ENCODE peak calls at places on chromosomes 4 and X, in four cellular contexts. T, Q, B and J are unnamed samples.
A peak's percentile ranks its signal among the peaks of the same experiment; 100 is the strongest.

GRCh38 chr4:109801895-109802319 is at the start of gene CFI:
- DNase-seq in T (peak; percentile 21), Q (no peak), B (peak; percentile 95), J (no peak)

GRCh38 chrX:119997570-119997969 is 54.0 kb upstream of the NKAP start:
- DNase-seq in T (no peak), Q (no peak), B (no peak), J (no peak)

GRCh38 chr4:181140037-181140603 is 1103.1 kb upstream of the TENM3 start:
- DNase-seq in T (no peak), Q (no peak), B (no peak), J (peak; percentile 13)

GRCh38 chr4:37365888-37366287 is 121.3 kb downstream of the NWD2 start:
- DNase-seq in T (peak; percentile 35), Q (no peak), B (no peak), J (no peak)

GRCh38 chr4:5572114-5572513 is 136.2 kb downstream of the EVC2 start:
- DNase-seq in T (no peak), Q (no peak), B (no peak), J (no peak)

GRCh38 chr4:79682161-79682560 is 274.1 kb upstream of the GK2 start:
- DNase-seq in T (no peak), Q (no peak), B (no peak), J (no peak)

GRCh38 chr4:117971406-117971805 is 62.9 kb upstream of the NDST3 start:
- DNase-seq in T (no peak), Q (no peak), B (no peak), J (no peak)

GRCh38 chr4:56410247-56410646 is 23.0 kb upstream of the AASDH start:
- DNase-seq in T (peak; percentile 47), Q (no peak), B (peak; percentile 72), J (peak; percentile 59)

GRCh38 chr4:36303430-36304137 is 22.2 kb downstream of the DTHD1 start:
- DNase-seq in T (no peak), Q (no peak), B (no peak), J (no peak)

GRCh38 chrX:105190252-105190853 is 30.1 kb downstream of the TEX13A start:
- DNase-seq in T (peak; percentile 26), Q (no peak), B (no peak), J (peak; percentile 27)

GRCh38 chr4:27692098-27692679 is 831.5 kb downstream of the STIM2 start:
- DNase-seq in T (peak; percentile 5), Q (no peak), B (peak; percentile 28), J (peak; percentile 23)

GRCh38 chr4:39458505-39459300 is at the start of the genes LIAS and RPL9:
- DNase-seq in T (peak; percentile 99), Q (peak; percentile 99), B (peak; percentile 96), J (peak; percentile 85)

GRCh38 chr4:7206385-7206784 is 14.0 kb downstream of the SORCS2 start:
- DNase-seq in T (peak; percentile 27), Q (no peak), B (no peak), J (no peak)

GRCh38 chrX:14851526-14851925 is 21.3 kb downstream of the FANCB start:
- DNase-seq in T (no peak), Q (no peak), B (no peak), J (no peak)

GRCh38 chr4:176902710-176903323 is 110.1 kb upstream of the VEGFC start:
- DNase-seq in T (no peak), Q (peak; percentile 53), B (no peak), J (no peak)

GRCh38 chr4:7335363-7336066 is 99.2 kb downstream of the PSAPL1 start:
- DNase-seq in T (peak; percentile 58), Q (peak; percentile 1), B (peak; percentile 36), J (peak; percentile 84)

GRCh38 chr4:53932784-53933183 is 131.6 kb downstream of the CHIC2 start:
- DNase-seq in T (no peak), Q (no peak), B (no peak), J (no peak)

GRCh38 chrX:101230636-101231035 is 11.1 kb downstream of the DRP2 start:
- DNase-seq in T (no peak), Q (no peak), B (no peak), J (no peak)
- TF ChIP-seq TARDBP in T (no peak), Q (no peak), B (no peak), J (no peak)

DNA sequence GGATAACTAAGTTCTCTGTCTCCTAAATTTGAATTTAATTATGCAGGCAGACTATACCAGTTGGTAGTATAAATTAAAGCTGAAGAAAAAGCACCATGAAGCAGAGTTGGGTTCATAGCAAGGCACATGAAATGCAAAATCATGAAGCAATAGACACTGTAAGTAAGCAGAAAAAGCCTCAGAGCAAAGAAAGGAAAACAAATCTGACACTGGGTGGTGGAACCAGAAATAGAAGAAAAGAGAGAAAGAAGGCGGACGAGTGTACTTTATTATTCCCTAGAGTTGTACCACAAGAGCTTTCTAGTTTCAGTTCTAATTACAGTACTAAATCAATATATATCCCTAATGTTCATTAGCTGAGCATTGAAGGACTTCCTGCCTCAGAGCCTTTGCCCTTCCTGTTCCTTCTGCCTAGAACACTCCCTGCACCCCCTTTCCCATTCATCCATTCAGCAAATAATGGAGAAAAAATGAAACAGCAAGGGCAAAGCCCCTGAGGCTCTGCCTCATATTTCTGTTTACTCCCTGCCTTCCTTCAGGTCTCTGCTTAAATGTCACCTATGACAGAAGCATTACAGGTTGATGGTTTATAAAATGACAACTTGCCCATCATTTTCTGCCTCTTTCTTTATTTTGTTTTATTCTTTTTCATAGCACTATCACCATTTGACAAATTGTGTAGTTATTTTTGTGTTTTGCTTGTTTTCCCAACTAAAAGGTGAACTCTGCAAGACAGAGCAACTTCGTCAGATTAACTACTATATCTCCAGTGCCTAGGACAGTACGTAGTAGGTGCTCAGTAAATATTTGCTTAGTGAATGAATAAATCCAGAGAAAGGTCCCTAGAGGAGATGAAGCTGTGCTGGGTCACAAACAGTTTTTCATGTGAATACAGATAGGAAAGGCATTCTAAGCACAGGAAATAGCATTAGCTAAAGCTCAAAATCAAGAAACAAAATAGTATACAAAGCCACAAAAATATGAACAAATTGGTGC is 154.0 kb upstream of the RASGEF1B start:
- DNase-seq in T (no peak), Q (no peak), B (no peak), J (no peak)
- TF ChIP-seq TARDBP in T (no peak), Q (no peak), B (no peak), J (no peak)

DNA sequence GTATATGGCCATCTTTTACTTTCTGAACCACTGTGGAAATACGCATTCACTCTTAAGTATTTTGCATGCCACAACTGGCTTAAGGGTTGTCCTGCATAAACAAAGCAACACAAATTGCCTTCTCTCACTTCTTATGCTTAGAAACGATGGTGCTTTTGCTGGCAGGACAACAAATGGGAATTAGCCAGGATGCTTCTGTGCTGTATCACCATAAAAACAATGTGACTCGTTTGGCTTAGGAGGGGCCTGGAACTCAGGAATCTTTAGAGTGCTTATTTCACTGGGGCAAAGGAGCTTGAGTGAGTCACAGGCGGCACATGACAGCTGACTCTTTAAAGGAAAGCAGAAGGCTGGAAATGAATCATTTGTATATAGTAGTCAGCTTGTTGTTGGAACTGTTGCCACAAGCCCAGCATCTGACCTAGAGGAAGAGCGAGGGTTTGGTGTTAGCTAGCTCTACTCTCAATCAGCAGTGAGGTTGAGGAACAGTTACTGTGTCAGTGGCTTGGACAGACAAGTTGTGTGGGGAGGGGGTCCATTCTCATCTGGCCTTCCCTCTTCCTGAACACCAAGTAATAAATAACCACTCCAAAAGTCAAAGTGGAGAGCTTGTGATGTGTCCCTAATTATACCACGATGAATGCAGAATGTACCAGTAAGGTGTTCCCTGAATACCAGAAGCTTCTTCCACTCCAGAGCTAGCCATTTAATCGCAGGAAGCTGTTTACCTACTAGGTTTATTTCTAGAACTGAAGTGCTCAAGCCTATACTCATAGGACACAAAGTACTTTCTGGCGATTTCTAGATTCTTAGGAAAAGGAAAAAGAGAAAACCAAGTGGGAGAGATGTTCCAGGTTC is 293.1 kb downstream of the CAMK2D start:
- DNase-seq in T (no peak), Q (no peak), B (peak; percentile 63), J (peak; percentile 7)
- TF ChIP-seq TARDBP in T (no peak), Q (no peak), B (no peak), J (no peak)

GRCh38 chr4:10298681-10299080 is 158.5 kb downstream of the ZNF518B start:
- DNase-seq in T (no peak), Q (no peak), B (no peak), J (no peak)
- TF ChIP-seq TARDBP in T (no peak), Q (no peak), B (no peak), J (no peak)

GRCh38 chr4:174427562-174428140 is 94.6 kb downstream of the HPGD start:
- DNase-seq in T (no peak), Q (no peak), B (no peak), J (no peak)

GRCh38 chr4:174420317-174420716 is 102.0 kb downstream of the HPGD start:
- DNase-seq in T (peak; percentile 85), Q (no peak), B (no peak), J (no peak)

GRCh38 chr4:174422893-174423256 is 99.4 kb downstream of the HPGD start:
- DNase-seq in T (no peak), Q (no peak), B (no peak), J (no peak)

GRCh38 chr4:174425669-174426068 is 96.6 kb downstream of the HPGD start:
- DNase-seq in T (no peak), Q (no peak), B (no peak), J (no peak)

GRCh38 chr4:174423257-174423944 is 98.9 kb downstream of the HPGD start:
- DNase-seq in T (peak; percentile 75), Q (no peak), B (no peak), J (no peak)
- TF ChIP-seq TARDBP in T (no peak), Q (no peak), B (no peak), J (no peak)

GRCh38 chr4:122576261-122577188 is 44.3 kb downstream of the IL21 start:
- DNase-seq in T (peak; percentile 66), Q (no peak), B (peak; percentile 46), J (peak; percentile 38)
- TF ChIP-seq TARDBP in T (no peak), Q (no peak), B (no peak), J (no peak)